ENCODE peak calls at places on chromosomes 1 and 21, in eight cellular contexts. One of them, this sample, is unnamed.

GRCh38 chr1:24190970-24191570 is 4.0 kb upstream of the IFNLR1 start:
- DNase-seq in esophagus muscularis mucosa: no peak
- DNase-seq in tibial nerve: no peak
- DNase-seq in ovary: no peak
- DNase-seq in body of pancreas: no peak
- DNase-seq in endothelial cell of umbilical vein: no peak
- DNase-seq in GM12892: peak
- DNase-seq in suprapubic skin: no peak
- DNase-seq in this sample: no peak

GRCh38 chr1:108066808-108067207 is 101.8 kb upstream of the VAV3 start:
- DNase-seq in esophagus muscularis mucosa: no peak
- DNase-seq in tibial nerve: no peak
- DNase-seq in ovary: no peak
- DNase-seq in body of pancreas: no peak
- DNase-seq in endothelial cell of umbilical vein: no peak
- DNase-seq in GM12892: no peak
- DNase-seq in suprapubic skin: no peak
- DNase-seq in this sample: no peak

GRCh38 chr1:216464489-216464888 is 41.2 kb upstream of the USH2A start:
- DNase-seq in esophagus muscularis mucosa: no peak
- DNase-seq in tibial nerve: no peak
- DNase-seq in ovary: no peak
- DNase-seq in body of pancreas: no peak
- DNase-seq in endothelial cell of umbilical vein: no peak
- DNase-seq in GM12892: no peak
- DNase-seq in suprapubic skin: no peak
- DNase-seq in this sample: peak

GRCh38 chr1:158150512-158150911 is 30.2 kb upstream of the CD1D start:
- DNase-seq in esophagus muscularis mucosa: no peak
- DNase-seq in tibial nerve: no peak
- DNase-seq in ovary: no peak
- DNase-seq in body of pancreas: peak
- DNase-seq in endothelial cell of umbilical vein: no peak
- DNase-seq in GM12892: no peak
- DNase-seq in suprapubic skin: no peak
- DNase-seq in this sample: no peak

GRCh38 chr1:9561429-9561828 is 22.2 kb downstream of the SLC25A33 start:
- DNase-seq in esophagus muscularis mucosa: no peak
- DNase-seq in tibial nerve: no peak
- DNase-seq in ovary: peak
- DNase-seq in body of pancreas: peak
- DNase-seq in endothelial cell of umbilical vein: peak
- DNase-seq in GM12892: no peak
- DNase-seq in suprapubic skin: no peak
- DNase-seq in this sample: peak

GRCh38 chr1:11649237-11649623 is 5.0 kb downstream of the FBXO2 start:
- DNase-seq in esophagus muscularis mucosa: no peak
- DNase-seq in tibial nerve: no peak
- DNase-seq in ovary: no peak
- DNase-seq in body of pancreas: peak
- DNase-seq in endothelial cell of umbilical vein: no peak
- DNase-seq in GM12892: no peak
- DNase-seq in suprapubic skin: no peak
- DNase-seq in this sample: no peak

GRCh38 chr1:108327534-108328462 is 83.9 kb upstream of the NBPF4 start:
- DNase-seq in esophagus muscularis mucosa: no peak
- DNase-seq in tibial nerve: no peak
- DNase-seq in ovary: no peak
- DNase-seq in body of pancreas: no peak
- DNase-seq in endothelial cell of umbilical vein: no peak
- DNase-seq in GM12892: no peak
- DNase-seq in suprapubic skin: no peak
- DNase-seq in this sample: no peak

GRCh38 chr1:1947493-1947892 is 28.4 kb upstream of the TMEM52 start:
- DNase-seq in esophagus muscularis mucosa: no peak
- DNase-seq in tibial nerve: no peak
- DNase-seq in ovary: no peak
- DNase-seq in body of pancreas: no peak
- DNase-seq in endothelial cell of umbilical vein: no peak
- DNase-seq in GM12892: no peak
- DNase-seq in suprapubic skin: no peak
- DNase-seq in this sample: no peak

GRCh38 chr1:225999912-226000337 is 782 bp upstream of the SDE2 start:
- DNase-seq in esophagus muscularis mucosa: no peak
- DNase-seq in tibial nerve: no peak
- DNase-seq in ovary: no peak
- DNase-seq in body of pancreas: peak
- DNase-seq in endothelial cell of umbilical vein: peak
- DNase-seq in GM12892: no peak
- DNase-seq in suprapubic skin: no peak
- DNase-seq in this sample: no peak

GRCh38 chr1:100883963-100884362 is 10.7 kb downstream of the EXTL2 start:
- DNase-seq in esophagus muscularis mucosa: no peak
- DNase-seq in tibial nerve: no peak
- DNase-seq in ovary: no peak
- DNase-seq in body of pancreas: no peak
- DNase-seq in endothelial cell of umbilical vein: peak
- DNase-seq in GM12892: no peak
- DNase-seq in suprapubic skin: no peak
- DNase-seq in this sample: peak

GRCh38 chr21:46160563-46161179 is 5.3 kb upstream of the FTCD start:
- DNase-seq in esophagus muscularis mucosa: no peak
- DNase-seq in tibial nerve: no peak
- DNase-seq in ovary: no peak
- DNase-seq in body of pancreas: no peak
- DNase-seq in endothelial cell of umbilical vein: no peak
- DNase-seq in GM12892: no peak
- DNase-seq in suprapubic skin: peak
- DNase-seq in this sample: no peak

GRCh38 chr1:180691322-180691721 is 59.5 kb downstream of the XPR1 start:
- DNase-seq in esophagus muscularis mucosa: no peak
- DNase-seq in tibial nerve: no peak
- DNase-seq in ovary: no peak
- DNase-seq in body of pancreas: no peak
- DNase-seq in endothelial cell of umbilical vein: peak
- DNase-seq in GM12892: no peak
- DNase-seq in suprapubic skin: no peak
- DNase-seq in this sample: no peak

GRCh38 chr1:31694910-31695300 is 8.9 kb downstream of the COL16A1 start:
- DNase-seq in esophagus muscularis mucosa: no peak
- DNase-seq in tibial nerve: no peak
- DNase-seq in ovary: no peak
- DNase-seq in body of pancreas: no peak
- DNase-seq in endothelial cell of umbilical vein: no peak
- DNase-seq in GM12892: no peak
- DNase-seq in suprapubic skin: no peak
- DNase-seq in this sample: no peak

GRCh38 chr1:20729155-20729931 is 3.2 kb downstream of the SH2D5 start:
- DNase-seq in esophagus muscularis mucosa: no peak
- DNase-seq in tibial nerve: no peak
- DNase-seq in ovary: no peak
- DNase-seq in body of pancreas: no peak
- DNase-seq in endothelial cell of umbilical vein: no peak
- DNase-seq in GM12892: no peak
- DNase-seq in suprapubic skin: no peak
- DNase-seq in this sample: no peak

GRCh38 chr1:27605796-27606707 is 2.1 kb upstream of the AHDC1 start:
- DNase-seq in esophagus muscularis mucosa: no peak
- DNase-seq in tibial nerve: no peak
- DNase-seq in ovary: peak
- DNase-seq in body of pancreas: peak
- DNase-seq in endothelial cell of umbilical vein: peak
- DNase-seq in GM12892: no peak
- DNase-seq in suprapubic skin: no peak
- DNase-seq in this sample: no peak

GRCh38 chr1:203537806-203538464 is 44.0 kb downstream of the OPTC start:
- DNase-seq in esophagus muscularis mucosa: no peak
- DNase-seq in tibial nerve: no peak
- DNase-seq in ovary: no peak
- DNase-seq in body of pancreas: peak
- DNase-seq in endothelial cell of umbilical vein: no peak
- DNase-seq in GM12892: no peak
- DNase-seq in suprapubic skin: no peak
- DNase-seq in this sample: no peak

GRCh38 chr1:222546548-222547259 is 1.2 kb downstream of the HHIPL2 start:
- DNase-seq in esophagus muscularis mucosa: peak
- DNase-seq in tibial nerve: no peak
- DNase-seq in ovary: no peak
- DNase-seq in body of pancreas: no peak
- DNase-seq in endothelial cell of umbilical vein: no peak
- DNase-seq in GM12892: no peak
- DNase-seq in suprapubic skin: no peak
- DNase-seq in this sample: peak

GRCh38 chr1:29653034-29653810 is 416.9 kb downstream of the PTPRU start:
- DNase-seq in esophagus muscularis mucosa: no peak
- DNase-seq in tibial nerve: no peak
- DNase-seq in ovary: no peak
- DNase-seq in body of pancreas: no peak
- DNase-seq in endothelial cell of umbilical vein: no peak
- DNase-seq in GM12892: no peak
- DNase-seq in suprapubic skin: peak
- DNase-seq in this sample: no peak

GRCh38 chr1:10132852-10133251 is 77.5 kb upstream of the KIF1B start:
- DNase-seq in esophagus muscularis mucosa: no peak
- DNase-seq in tibial nerve: no peak
- DNase-seq in ovary: no peak
- DNase-seq in body of pancreas: no peak
- DNase-seq in endothelial cell of umbilical vein: no peak
- DNase-seq in GM12892: no peak
- DNase-seq in suprapubic skin: no peak
- DNase-seq in this sample: no peak

GRCh38 chr1:153921803-153922075 is 1.0 kb downstream of the GATAD2B start:
- DNase-seq in esophagus muscularis mucosa: no peak
- DNase-seq in tibial nerve: no peak
- DNase-seq in ovary: no peak
- DNase-seq in body of pancreas: no peak
- DNase-seq in endothelial cell of umbilical vein: peak
- DNase-seq in GM12892: no peak
- DNase-seq in suprapubic skin: no peak
- DNase-seq in this sample: no peak
- TF ChIP-seq POLR2A in esophagus muscularis mucosa: no peak
- TF ChIP-seq POLR2A in tibial nerve: no peak
- TF ChIP-seq POLR2A in ovary: no peak
- TF ChIP-seq POLR2A in body of pancreas: no peak
- TF ChIP-seq POLR2A in endothelial cell of umbilical vein: no peak
- TF ChIP-seq POLR2A in GM12892: no peak
- TF ChIP-seq POLR2A in suprapubic skin: no peak
- TF ChIP-seq POLR2A in this sample: no peak

DNA sequence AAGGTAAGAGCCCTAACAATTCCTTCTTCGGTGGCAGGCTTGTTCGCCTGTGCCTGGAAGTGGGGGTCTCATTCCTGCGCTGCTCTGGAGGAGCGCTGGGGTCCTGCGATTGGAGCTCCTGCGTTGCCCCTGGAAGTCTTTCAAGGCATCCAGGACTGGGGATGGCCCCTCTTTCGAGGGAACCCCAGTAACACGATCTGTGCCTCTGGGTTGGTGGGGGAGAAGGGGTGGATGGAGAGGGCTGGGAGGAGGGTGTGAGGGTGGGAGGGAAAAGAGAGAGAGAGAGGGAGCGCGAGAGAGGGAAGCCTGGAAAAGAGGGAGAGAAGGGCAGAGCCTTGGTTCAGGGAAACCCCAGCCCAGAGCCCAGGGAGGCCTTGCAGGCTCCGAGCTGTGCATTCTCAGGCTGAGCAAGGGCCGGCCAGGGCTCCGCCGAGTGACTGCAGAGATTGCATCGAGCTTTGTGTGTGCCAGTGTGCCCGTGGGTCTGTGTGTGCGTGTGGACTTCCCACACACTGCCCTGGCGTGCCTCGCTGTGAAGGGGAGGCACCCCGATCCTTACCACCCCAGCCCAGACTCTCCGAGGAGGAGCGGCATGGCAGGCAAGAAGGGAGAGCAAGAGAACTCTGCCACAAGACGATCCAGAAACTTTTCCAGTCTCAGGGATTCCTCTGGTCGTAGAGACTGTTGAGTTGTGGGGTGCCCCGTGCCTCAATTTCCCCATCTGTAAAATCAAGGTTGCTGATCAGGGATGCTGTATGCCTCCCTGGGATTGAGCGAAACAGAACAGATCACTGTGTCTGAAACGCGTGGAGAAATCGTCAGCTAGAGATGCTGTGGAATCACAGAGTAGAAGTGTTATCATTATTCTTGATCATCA is 609 bp downstream of the BCL9 start:
- DNase-seq in esophagus muscularis mucosa: no peak
- DNase-seq in tibial nerve: peak
- DNase-seq in ovary: peak
- DNase-seq in body of pancreas: peak
- DNase-seq in endothelial cell of umbilical vein: no peak
- DNase-seq in GM12892: no peak
- DNase-seq in suprapubic skin: peak
- DNase-seq in this sample: no peak
- TF ChIP-seq POLR2A in esophagus muscularis mucosa: no peak
- TF ChIP-seq POLR2A in tibial nerve: peak
- TF ChIP-seq POLR2A in ovary: peak
- TF ChIP-seq POLR2A in body of pancreas: peak
- TF ChIP-seq POLR2A in endothelial cell of umbilical vein: peak
- TF ChIP-seq POLR2A in GM12892: no peak
- TF ChIP-seq POLR2A in suprapubic skin: no peak
- TF ChIP-seq POLR2A in this sample: no peak

DNA sequence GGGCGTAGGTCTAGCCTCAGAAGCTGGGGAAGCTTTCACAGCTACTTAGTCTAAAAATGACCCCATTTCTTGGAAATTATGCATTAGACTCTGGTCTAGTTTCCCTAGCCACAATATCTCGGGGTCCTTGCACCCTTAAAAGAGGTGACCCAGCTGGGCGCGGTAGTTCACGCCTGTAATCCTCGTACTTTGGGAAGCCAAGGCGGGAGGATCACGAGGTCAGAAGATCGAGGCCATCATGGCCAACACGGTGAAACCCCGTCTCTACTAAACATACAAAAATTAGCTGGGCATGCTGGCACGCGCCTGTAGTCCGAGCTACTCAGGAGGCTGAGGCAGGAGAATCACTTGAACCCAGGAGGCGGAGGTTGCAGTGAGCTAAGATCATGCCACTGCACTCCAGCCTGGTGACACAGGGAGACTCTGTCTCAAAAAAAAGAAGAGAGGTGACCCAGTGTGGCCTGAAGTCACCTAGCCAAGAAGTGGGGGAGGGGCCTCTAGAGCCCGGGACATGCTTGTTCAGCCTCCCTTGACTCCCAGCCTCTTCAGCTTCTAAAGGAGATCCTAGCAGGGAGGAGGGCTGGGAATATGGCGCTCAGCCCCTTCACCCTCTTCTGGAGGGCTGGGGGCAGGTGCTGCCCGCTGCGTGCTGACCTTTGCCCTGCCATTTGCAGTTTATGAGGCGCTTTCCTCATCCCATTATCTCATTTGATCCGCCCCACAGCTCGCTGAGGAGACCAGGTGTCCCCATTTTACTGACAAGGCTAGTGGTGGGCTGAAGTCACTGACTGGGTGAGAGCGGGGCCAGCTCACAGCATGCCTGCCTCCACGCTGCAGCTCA is 7.2 kb downstream of the ELF3 start:
- DNase-seq in esophagus muscularis mucosa: no peak
- DNase-seq in tibial nerve: no peak
- DNase-seq in ovary: no peak
- DNase-seq in body of pancreas: peak
- DNase-seq in endothelial cell of umbilical vein: no peak
- DNase-seq in GM12892: no peak
- DNase-seq in suprapubic skin: no peak
- DNase-seq in this sample: no peak
- TF ChIP-seq POLR2A in esophagus muscularis mucosa: no peak
- TF ChIP-seq POLR2A in tibial nerve: no peak
- TF ChIP-seq POLR2A in ovary: no peak
- TF ChIP-seq POLR2A in body of pancreas: peak
- TF ChIP-seq POLR2A in endothelial cell of umbilical vein: no peak
- TF ChIP-seq POLR2A in GM12892: no peak
- TF ChIP-seq POLR2A in suprapubic skin: no peak
- TF ChIP-seq POLR2A in this sample: no peak

GRCh38 chr1:15785683-15786082 is 21.8 kb downstream of the UQCRHL start:
- DNase-seq in esophagus muscularis mucosa: no peak
- DNase-seq in tibial nerve: no peak
- DNase-seq in ovary: no peak
- DNase-seq in body of pancreas: no peak
- DNase-seq in endothelial cell of umbilical vein: no peak
- DNase-seq in GM12892: no peak
- DNase-seq in suprapubic skin: no peak
- DNase-seq in this sample: no peak
- TF ChIP-seq POLR2A in esophagus muscularis mucosa: no peak
- TF ChIP-seq POLR2A in tibial nerve: no peak
- TF ChIP-seq POLR2A in ovary: no peak
- TF ChIP-seq POLR2A in body of pancreas: no peak
- TF ChIP-seq POLR2A in endothelial cell of umbilical vein: peak
- TF ChIP-seq POLR2A in GM12892: no peak
- TF ChIP-seq POLR2A in suprapubic skin: no peak
- TF ChIP-seq POLR2A in this sample: no peak